ENCODE peak calls at places on chromosomes 16 and 17, in five cellular contexts. One of them, this sample, is unnamed.

GRCh38 chr16:11472410-11472809 is 114.3 kb downstream of the LITAF start:
- DNase-seq in skeletal muscle cell: no peak
- DNase-seq in activated naive CD8-positive, alpha-beta T cell treated with anti-CD3 and anti-CD28 coated beads, Interleukin-2, amount 50 U/mL, for 24 hours: no peak
- DNase-seq in cardiac fibroblast: no peak
- DNase-seq in chondrocyte: no peak
- DNase-seq in this sample: no peak

GRCh38 chr17:29046440-29046839 is 3.5 kb downstream of the PIPOX start:
- DNase-seq in cardiac fibroblast: no peak
- DNase-seq in chondrocyte: no peak
- DNase-seq in skeletal muscle cell: no peak
- DNase-seq in activated naive CD8-positive, alpha-beta T cell treated with anti-CD3 and anti-CD28 coated beads, Interleukin-2, amount 50 U/mL, for 24 hours: no peak
- DNase-seq in this sample: no peak

GRCh38 chr16:85634747-85635544 is 21.8 kb downstream of the GSE1 start:
- DNase-seq in activated naive CD8-positive, alpha-beta T cell treated with anti-CD3 and anti-CD28 coated beads, Interleukin-2, amount 50 U/mL, for 24 hours: no peak
- DNase-seq in skeletal muscle cell: no peak
- DNase-seq in chondrocyte: no peak
- DNase-seq in cardiac fibroblast: no peak
- DNase-seq in this sample: no peak

GRCh38 chr16:67666032-67666537 is 465 bp downstream of the ENKD1 start:
- DNase-seq in chondrocyte: no peak
- DNase-seq in cardiac fibroblast: peak
- DNase-seq in activated naive CD8-positive, alpha-beta T cell treated with anti-CD3 and anti-CD28 coated beads, Interleukin-2, amount 50 U/mL, for 24 hours: peak
- DNase-seq in skeletal muscle cell: no peak
- DNase-seq in this sample: peak

GRCh38 chr16:68235882-68236803 is at the start of gene ESRP2:
- DNase-seq in cardiac fibroblast: no peak
- DNase-seq in activated naive CD8-positive, alpha-beta T cell treated with anti-CD3 and anti-CD28 coated beads, Interleukin-2, amount 50 U/mL, for 24 hours: peak
- DNase-seq in skeletal muscle cell: no peak
- DNase-seq in chondrocyte: peak
- DNase-seq in this sample: peak

GRCh38 chr16:17801024-17801423 is 330.3 kb upstream of the XYLT1 start:
- DNase-seq in activated naive CD8-positive, alpha-beta T cell treated with anti-CD3 and anti-CD28 coated beads, Interleukin-2, amount 50 U/mL, for 24 hours: no peak
- DNase-seq in cardiac fibroblast: no peak
- DNase-seq in skeletal muscle cell: no peak
- DNase-seq in chondrocyte: no peak
- DNase-seq in this sample: no peak

GRCh38 chr17:44773140-44773539 is 14.4 kb downstream of the ADAM11 start:
- DNase-seq in cardiac fibroblast: no peak
- DNase-seq in chondrocyte: peak
- DNase-seq in skeletal muscle cell: no peak
- DNase-seq in activated naive CD8-positive, alpha-beta T cell treated with anti-CD3 and anti-CD28 coated beads, Interleukin-2, amount 50 U/mL, for 24 hours: no peak
- DNase-seq in this sample: no peak

GRCh38 chr16:10078541-10078949 is 103.7 kb downstream of the GRIN2A start:
- DNase-seq in chondrocyte: no peak
- DNase-seq in cardiac fibroblast: no peak
- DNase-seq in activated naive CD8-positive, alpha-beta T cell treated with anti-CD3 and anti-CD28 coated beads, Interleukin-2, amount 50 U/mL, for 24 hours: no peak
- DNase-seq in skeletal muscle cell: no peak
- DNase-seq in this sample: no peak

GRCh38 chr17:65550075-65550635 is 11.3 kb downstream of the AXIN2 start:
- DNase-seq in activated naive CD8-positive, alpha-beta T cell treated with anti-CD3 and anti-CD28 coated beads, Interleukin-2, amount 50 U/mL, for 24 hours: no peak
- DNase-seq in chondrocyte: peak
- DNase-seq in cardiac fibroblast: no peak
- DNase-seq in skeletal muscle cell: no peak
- DNase-seq in this sample: no peak

GRCh38 chr17:68800731-68801130 is 154.5 kb downstream of the ABCA8 start:
- DNase-seq in cardiac fibroblast: peak
- DNase-seq in chondrocyte: no peak
- DNase-seq in skeletal muscle cell: peak
- DNase-seq in activated naive CD8-positive, alpha-beta T cell treated with anti-CD3 and anti-CD28 coated beads, Interleukin-2, amount 50 U/mL, for 24 hours: no peak
- DNase-seq in this sample: no peak

GRCh38 chr17:59533694-59534093 is 31.7 kb upstream of the DHX40 start:
- DNase-seq in cardiac fibroblast: no peak
- DNase-seq in chondrocyte: no peak
- DNase-seq in skeletal muscle cell: no peak
- DNase-seq in activated naive CD8-positive, alpha-beta T cell treated with anti-CD3 and anti-CD28 coated beads, Interleukin-2, amount 50 U/mL, for 24 hours: no peak
- DNase-seq in this sample: no peak

GRCh38 chr17:67680445-67681224 is 37.1 kb upstream of the NOL11 start:
- DNase-seq in cardiac fibroblast: no peak
- DNase-seq in skeletal muscle cell: no peak
- DNase-seq in chondrocyte: no peak
- DNase-seq in activated naive CD8-positive, alpha-beta T cell treated with anti-CD3 and anti-CD28 coated beads, Interleukin-2, amount 50 U/mL, for 24 hours: no peak
- DNase-seq in this sample: no peak

GRCh38 chr17:81247339-81247990 is 8.3 kb downstream of the NDUFAF8 start:
- DNase-seq in chondrocyte: no peak
- DNase-seq in skeletal muscle cell: no peak
- DNase-seq in activated naive CD8-positive, alpha-beta T cell treated with anti-CD3 and anti-CD28 coated beads, Interleukin-2, amount 50 U/mL, for 24 hours: no peak
- DNase-seq in cardiac fibroblast: no peak
- DNase-seq in this sample: no peak

GRCh38 chr17:48556534-48557401 is 11.9 kb upstream of the HOXB2 start:
- DNase-seq in cardiac fibroblast: no peak
- DNase-seq in chondrocyte: no peak
- DNase-seq in skeletal muscle cell: no peak
- DNase-seq in activated naive CD8-positive, alpha-beta T cell treated with anti-CD3 and anti-CD28 coated beads, Interleukin-2, amount 50 U/mL, for 24 hours: no peak
- DNase-seq in this sample: no peak

GRCh38 chr17:5413682-5414081 is 5.8 kb downstream of the NUP88 start:
- DNase-seq in skeletal muscle cell: peak
- DNase-seq in cardiac fibroblast: peak
- DNase-seq in chondrocyte: no peak
- DNase-seq in activated naive CD8-positive, alpha-beta T cell treated with anti-CD3 and anti-CD28 coated beads, Interleukin-2, amount 50 U/mL, for 24 hours: no peak
- DNase-seq in this sample: no peak

GRCh38 chr17:21689604-21690003 is 2.7 kb upstream of the KCNJ18 start:
- DNase-seq in cardiac fibroblast: peak
- DNase-seq in chondrocyte: peak
- DNase-seq in activated naive CD8-positive, alpha-beta T cell treated with anti-CD3 and anti-CD28 coated beads, Interleukin-2, amount 50 U/mL, for 24 hours: no peak
- DNase-seq in skeletal muscle cell: peak
- DNase-seq in this sample: no peak

GRCh38 chr17:17115620-17116019 is 73.4 kb downstream of the MPRIP start:
- DNase-seq in cardiac fibroblast: no peak
- DNase-seq in activated naive CD8-positive, alpha-beta T cell treated with anti-CD3 and anti-CD28 coated beads, Interleukin-2, amount 50 U/mL, for 24 hours: no peak
- DNase-seq in skeletal muscle cell: no peak
- DNase-seq in chondrocyte: peak
- DNase-seq in this sample: no peak

GRCh38 chr16:29641561-29641960 is 21.5 kb upstream of the SPN start:
- DNase-seq in cardiac fibroblast: no peak
- DNase-seq in chondrocyte: no peak
- DNase-seq in skeletal muscle cell: no peak
- DNase-seq in activated naive CD8-positive, alpha-beta T cell treated with anti-CD3 and anti-CD28 coated beads, Interleukin-2, amount 50 U/mL, for 24 hours: no peak
- DNase-seq in this sample: no peak

GRCh38 chr17:74715144-74715543 is 2.4 kb upstream of the CD300LF start:
- DNase-seq in activated naive CD8-positive, alpha-beta T cell treated with anti-CD3 and anti-CD28 coated beads, Interleukin-2, amount 50 U/mL, for 24 hours: no peak
- DNase-seq in cardiac fibroblast: peak
- DNase-seq in skeletal muscle cell: no peak
- DNase-seq in chondrocyte: no peak
- DNase-seq in this sample: no peak

GRCh38 chr16:66925322-66925840 is at the start of gene RRAD:
- DNase-seq in skeletal muscle cell: no peak
- DNase-seq in chondrocyte: peak
- DNase-seq in activated naive CD8-positive, alpha-beta T cell treated with anti-CD3 and anti-CD28 coated beads, Interleukin-2, amount 50 U/mL, for 24 hours: no peak
- DNase-seq in cardiac fibroblast: peak
- DNase-seq in this sample: no peak

GRCh38 chr17:80821546-80821945 is 170.1 kb upstream of the CHMP6 start:
- DNase-seq in cardiac fibroblast: no peak
- DNase-seq in chondrocyte: peak
- DNase-seq in activated naive CD8-positive, alpha-beta T cell treated with anti-CD3 and anti-CD28 coated beads, Interleukin-2, amount 50 U/mL, for 24 hours: no peak
- DNase-seq in skeletal muscle cell: no peak
- DNase-seq in this sample: no peak

GRCh38 chr17:59361916-59362810 is 30.7 kb downstream of the YPEL2 start:
- DNase-seq in skeletal muscle cell: peak
- DNase-seq in activated naive CD8-positive, alpha-beta T cell treated with anti-CD3 and anti-CD28 coated beads, Interleukin-2, amount 50 U/mL, for 24 hours: no peak
- DNase-seq in chondrocyte: no peak
- DNase-seq in cardiac fibroblast: peak
- DNase-seq in this sample: peak

GRCh38 chr16:28261916-28262315 is 30.4 kb upstream of the SBK1 start:
- DNase-seq in cardiac fibroblast: no peak
- DNase-seq in activated naive CD8-positive, alpha-beta T cell treated with anti-CD3 and anti-CD28 coated beads, Interleukin-2, amount 50 U/mL, for 24 hours: no peak
- DNase-seq in chondrocyte: no peak
- DNase-seq in skeletal muscle cell: no peak
- DNase-seq in this sample: no peak

GRCh38 chr17:75698659-75699058 is 22.6 kb upstream of the ITGB4 start:
- DNase-seq in chondrocyte: no peak
- DNase-seq in cardiac fibroblast: no peak
- DNase-seq in activated naive CD8-positive, alpha-beta T cell treated with anti-CD3 and anti-CD28 coated beads, Interleukin-2, amount 50 U/mL, for 24 hours: no peak
- DNase-seq in skeletal muscle cell: no peak
- DNase-seq in this sample: no peak

GRCh38 chr16:53771655-53772497 is 67.9 kb downstream of the FTO start:
- DNase-seq in skeletal muscle cell: no peak
- DNase-seq in cardiac fibroblast: peak
- DNase-seq in activated naive CD8-positive, alpha-beta T cell treated with anti-CD3 and anti-CD28 coated beads, Interleukin-2, amount 50 U/mL, for 24 hours: no peak
- DNase-seq in chondrocyte: no peak
- DNase-seq in this sample: no peak

GRCh38 chr16:30786936-30787612 is at the start of gene ZNF629:
- DNase-seq in cardiac fibroblast: peak
- DNase-seq in activated naive CD8-positive, alpha-beta T cell treated with anti-CD3 and anti-CD28 coated beads, Interleukin-2, amount 50 U/mL, for 24 hours: peak
- DNase-seq in skeletal muscle cell: no peak
- DNase-seq in chondrocyte: no peak
- DNase-seq in this sample: peak

GRCh38 chr17:1227917-1228751 is 42.1 kb upstream of the BHLHA9 start:
- DNase-seq in activated naive CD8-positive, alpha-beta T cell treated with anti-CD3 and anti-CD28 coated beads, Interleukin-2, amount 50 U/mL, for 24 hours: peak
- DNase-seq in chondrocyte: no peak
- DNase-seq in skeletal muscle cell: no peak
- DNase-seq in cardiac fibroblast: no peak
- DNase-seq in this sample: peak

GRCh38 chr17:61399131-61400057 is at the start of gene TBX2:
- DNase-seq in cardiac fibroblast: peak
- DNase-seq in activated naive CD8-positive, alpha-beta T cell treated with anti-CD3 and anti-CD28 coated beads, Interleukin-2, amount 50 U/mL, for 24 hours: no peak
- DNase-seq in skeletal muscle cell: peak
- DNase-seq in chondrocyte: no peak
- DNase-seq in this sample: peak

GRCh38 chr16:90019543-90020259 is 445 bp upstream of the DBNDD1 start:
- DNase-seq in chondrocyte: no peak
- DNase-seq in cardiac fibroblast: peak
- DNase-seq in activated naive CD8-positive, alpha-beta T cell treated with anti-CD3 and anti-CD28 coated beads, Interleukin-2, amount 50 U/mL, for 24 hours: peak
- DNase-seq in skeletal muscle cell: peak
- DNase-seq in this sample: peak

GRCh38 chr16:5776876-5777275 is 679.3 kb upstream of the EEF2KMT start:
- DNase-seq in chondrocyte: no peak
- DNase-seq in cardiac fibroblast: no peak
- DNase-seq in skeletal muscle cell: no peak
- DNase-seq in activated naive CD8-positive, alpha-beta T cell treated with anti-CD3 and anti-CD28 coated beads, Interleukin-2, amount 50 U/mL, for 24 hours: no peak
- DNase-seq in this sample: no peak

GRCh38 chr17:81991684-81992513 is 14.5 kb downstream of the ASPSCR1 start:
- DNase-seq in skeletal muscle cell: no peak
- DNase-seq in cardiac fibroblast: peak
- DNase-seq in chondrocyte: peak
- DNase-seq in activated naive CD8-positive, alpha-beta T cell treated with anti-CD3 and anti-CD28 coated beads, Interleukin-2, amount 50 U/mL, for 24 hours: no peak
- DNase-seq in this sample: no peak

GRCh38 chr16:6646891-6647290 is 685.8 kb upstream of the RBFOX1 start:
- DNase-seq in chondrocyte: no peak
- DNase-seq in skeletal muscle cell: no peak
- DNase-seq in activated naive CD8-positive, alpha-beta T cell treated with anti-CD3 and anti-CD28 coated beads, Interleukin-2, amount 50 U/mL, for 24 hours: no peak
- DNase-seq in cardiac fibroblast: no peak
- DNase-seq in this sample: no peak

GRCh38 chr16:57358527-57359095 is at the start of gene CCL22:
- DNase-seq in skeletal muscle cell: no peak
- DNase-seq in activated naive CD8-positive, alpha-beta T cell treated with anti-CD3 and anti-CD28 coated beads, Interleukin-2, amount 50 U/mL, for 24 hours: peak
- DNase-seq in chondrocyte: peak
- DNase-seq in cardiac fibroblast: no peak
- DNase-seq in this sample: peak

GRCh38 chr17:27449541-27449940 is 6.7 kb upstream of the KSR1 start:
- DNase-seq in activated naive CD8-positive, alpha-beta T cell treated with anti-CD3 and anti-CD28 coated beads, Interleukin-2, amount 50 U/mL, for 24 hours: no peak
- DNase-seq in chondrocyte: no peak
- DNase-seq in cardiac fibroblast: no peak
- DNase-seq in skeletal muscle cell: no peak
- DNase-seq in this sample: no peak

GRCh38 chr16:89358030-89359005 is 132.0 kb downstream of the ANKRD11 start:
- DNase-seq in chondrocyte: no peak
- DNase-seq in cardiac fibroblast: no peak
- DNase-seq in activated naive CD8-positive, alpha-beta T cell treated with anti-CD3 and anti-CD28 coated beads, Interleukin-2, amount 50 U/mL, for 24 hours: peak
- DNase-seq in skeletal muscle cell: no peak
- DNase-seq in this sample: peak

GRCh38 chr17:31537558-31537957 is 146.1 kb downstream of the RAB11FIP4 start:
- DNase-seq in cardiac fibroblast: peak
- DNase-seq in chondrocyte: no peak
- DNase-seq in skeletal muscle cell: no peak
- DNase-seq in activated naive CD8-positive, alpha-beta T cell treated with anti-CD3 and anti-CD28 coated beads, Interleukin-2, amount 50 U/mL, for 24 hours: no peak
- DNase-seq in this sample: no peak

GRCh38 chr17:2683912-2684311 is 27.7 kb downstream of the CLUH start:
- DNase-seq in chondrocyte: no peak
- DNase-seq in activated naive CD8-positive, alpha-beta T cell treated with anti-CD3 and anti-CD28 coated beads, Interleukin-2, amount 50 U/mL, for 24 hours: no peak
- DNase-seq in skeletal muscle cell: no peak
- DNase-seq in cardiac fibroblast: no peak
- DNase-seq in this sample: no peak

GRCh38 chr17:16002708-16003265 is 3.2 kb downstream of the TTC19 start:
- DNase-seq in cardiac fibroblast: no peak
- DNase-seq in activated naive CD8-positive, alpha-beta T cell treated with anti-CD3 and anti-CD28 coated beads, Interleukin-2, amount 50 U/mL, for 24 hours: no peak
- DNase-seq in chondrocyte: no peak
- DNase-seq in skeletal muscle cell: no peak
- DNase-seq in this sample: no peak

GRCh38 chr17:38674013-38674748 is 576 bp downstream of the EPOP start:
- DNase-seq in cardiac fibroblast: no peak
- DNase-seq in activated naive CD8-positive, alpha-beta T cell treated with anti-CD3 and anti-CD28 coated beads, Interleukin-2, amount 50 U/mL, for 24 hours: peak
- DNase-seq in skeletal muscle cell: no peak
- DNase-seq in chondrocyte: no peak
- DNase-seq in this sample: peak